ENCODE peak calls at places on chromosomes 1 and 21, in seven cellular contexts. One of them, this sample, is unnamed.

GRCh38 chr21:31354604-31355443 is 10.8 kb upstream of the TIAM1 start:
- DNase-seq in astrocyte of the spinal cord: peak
- DNase-seq in fibroblast of lung: peak
- DNase-seq in NCI-H1417: no peak
- DNase-seq in activated effector memory CD4-positive, alpha-beta T cell treated with Interleukin-2 at 50 U/mL for 16 hours: peak
- DNase-seq in NCI-H510A: no peak
- DNase-seq in aorta: no peak
- DNase-seq in this sample: no peak

GRCh38 chr1:66243548-66244130 is 290.3 kb upstream of the SGIP1 start:
- DNase-seq in activated effector memory CD4-positive, alpha-beta T cell treated with Interleukin-2 at 50 U/mL for 16 hours: no peak
- DNase-seq in NCI-H510A: no peak
- DNase-seq in fibroblast of lung: peak
- DNase-seq in aorta: no peak
- DNase-seq in astrocyte of the spinal cord: no peak
- DNase-seq in NCI-H1417: no peak
- DNase-seq in this sample: no peak

GRCh38 chr1:205477121-205477758 is 21.4 kb upstream of the BLACAT1 start:
- DNase-seq in NCI-H510A: no peak
- DNase-seq in astrocyte of the spinal cord: no peak
- DNase-seq in activated effector memory CD4-positive, alpha-beta T cell treated with Interleukin-2 at 50 U/mL for 16 hours: no peak
- DNase-seq in NCI-H1417: no peak
- DNase-seq in aorta: no peak
- DNase-seq in fibroblast of lung: no peak
- DNase-seq in this sample: no peak

GRCh38 chr21:40768056-40768455 is 78.9 kb downstream of the DSCAM start:
- DNase-seq in activated effector memory CD4-positive, alpha-beta T cell treated with Interleukin-2 at 50 U/mL for 16 hours: no peak
- DNase-seq in fibroblast of lung: no peak
- DNase-seq in aorta: no peak
- DNase-seq in astrocyte of the spinal cord: no peak
- DNase-seq in NCI-H510A: no peak
- DNase-seq in NCI-H1417: no peak
- DNase-seq in this sample: no peak

GRCh38 chr1:37978541-37978940 is 11.3 kb downstream of the SF3A3 start:
- DNase-seq in aorta: no peak
- DNase-seq in activated effector memory CD4-positive, alpha-beta T cell treated with Interleukin-2 at 50 U/mL for 16 hours: no peak
- DNase-seq in astrocyte of the spinal cord: no peak
- DNase-seq in NCI-H510A: no peak
- DNase-seq in fibroblast of lung: no peak
- DNase-seq in NCI-H1417: no peak
- DNase-seq in this sample: no peak

GRCh38 chr1:222546548-222547259 is 1.2 kb downstream of the HHIPL2 start:
- DNase-seq in aorta: peak
- DNase-seq in NCI-H1417: peak
- DNase-seq in fibroblast of lung: peak
- DNase-seq in activated effector memory CD4-positive, alpha-beta T cell treated with Interleukin-2 at 50 U/mL for 16 hours: no peak
- DNase-seq in NCI-H510A: no peak
- DNase-seq in astrocyte of the spinal cord: peak
- DNase-seq in this sample: peak

GRCh38 chr1:53633073-53633704 is 105.8 kb downstream of the GLIS1 start:
- DNase-seq in astrocyte of the spinal cord: no peak
- DNase-seq in fibroblast of lung: no peak
- DNase-seq in activated effector memory CD4-positive, alpha-beta T cell treated with Interleukin-2 at 50 U/mL for 16 hours: no peak
- DNase-seq in NCI-H1417: no peak
- DNase-seq in NCI-H510A: no peak
- DNase-seq in aorta: peak
- DNase-seq in this sample: no peak

GRCh38 chr1:99005142-99005491 is 456 bp upstream of the PLPPR5 start:
- DNase-seq in fibroblast of lung: peak
- DNase-seq in aorta: no peak
- DNase-seq in activated effector memory CD4-positive, alpha-beta T cell treated with Interleukin-2 at 50 U/mL for 16 hours: no peak
- DNase-seq in NCI-H510A: no peak
- DNase-seq in astrocyte of the spinal cord: no peak
- DNase-seq in NCI-H1417: no peak
- DNase-seq in this sample: no peak

GRCh38 chr1:197029749-197030148 is 37.3 kb downstream of the F13B start:
- DNase-seq in activated effector memory CD4-positive, alpha-beta T cell treated with Interleukin-2 at 50 U/mL for 16 hours: no peak
- DNase-seq in NCI-H510A: no peak
- DNase-seq in NCI-H1417: no peak
- DNase-seq in aorta: no peak
- DNase-seq in fibroblast of lung: no peak
- DNase-seq in astrocyte of the spinal cord: no peak
- DNase-seq in this sample: no peak

GRCh38 chr1:183244466-183244865 is 58.4 kb downstream of the LAMC2 start:
- DNase-seq in astrocyte of the spinal cord: no peak
- DNase-seq in NCI-H1417: no peak
- DNase-seq in fibroblast of lung: no peak
- DNase-seq in aorta: peak
- DNase-seq in activated effector memory CD4-positive, alpha-beta T cell treated with Interleukin-2 at 50 U/mL for 16 hours: no peak
- DNase-seq in NCI-H510A: no peak
- DNase-seq in this sample: no peak

GRCh38 chr1:201229771-201230635 is 39.4 kb downstream of the IGFN1 start:
- DNase-seq in NCI-H510A: no peak
- DNase-seq in fibroblast of lung: peak
- DNase-seq in astrocyte of the spinal cord: peak
- DNase-seq in aorta: no peak
- DNase-seq in NCI-H1417: no peak
- DNase-seq in activated effector memory CD4-positive, alpha-beta T cell treated with Interleukin-2 at 50 U/mL for 16 hours: no peak
- DNase-seq in this sample: no peak

GRCh38 chr21:44443891-44444285 is 11.4 kb upstream of the LRRC3 start:
- DNase-seq in astrocyte of the spinal cord: no peak
- DNase-seq in NCI-H510A: no peak
- DNase-seq in activated effector memory CD4-positive, alpha-beta T cell treated with Interleukin-2 at 50 U/mL for 16 hours: no peak
- DNase-seq in NCI-H1417: no peak
- DNase-seq in aorta: peak
- DNase-seq in fibroblast of lung: no peak
- DNase-seq in this sample: no peak

GRCh38 chr1:201015551-201016091 is 7.9 kb downstream of the KIF21B start:
- DNase-seq in activated effector memory CD4-positive, alpha-beta T cell treated with Interleukin-2 at 50 U/mL for 16 hours: no peak
- DNase-seq in fibroblast of lung: peak
- DNase-seq in NCI-H1417: no peak
- DNase-seq in aorta: no peak
- DNase-seq in NCI-H510A: no peak
- DNase-seq in astrocyte of the spinal cord: no peak
- DNase-seq in this sample: no peak

GRCh38 chr1:55823521-55824296 is 608.5 kb upstream of the USP24 start:
- DNase-seq in fibroblast of lung: peak
- DNase-seq in NCI-H1417: no peak
- DNase-seq in activated effector memory CD4-positive, alpha-beta T cell treated with Interleukin-2 at 50 U/mL for 16 hours: no peak
- DNase-seq in astrocyte of the spinal cord: peak
- DNase-seq in NCI-H510A: no peak
- DNase-seq in aorta: no peak
- DNase-seq in this sample: no peak

GRCh38 chr1:207186503-207186902 is 82.5 kb downstream of the C4BPA start:
- DNase-seq in activated effector memory CD4-positive, alpha-beta T cell treated with Interleukin-2 at 50 U/mL for 16 hours: no peak
- DNase-seq in NCI-H510A: no peak
- DNase-seq in astrocyte of the spinal cord: peak
- DNase-seq in fibroblast of lung: peak
- DNase-seq in aorta: no peak
- DNase-seq in NCI-H1417: no peak
- DNase-seq in this sample: no peak

GRCh38 chr1:101567582-101568189 is 330.9 kb downstream of the S1PR1 start:
- DNase-seq in NCI-H1417: peak
- DNase-seq in aorta: no peak
- DNase-seq in activated effector memory CD4-positive, alpha-beta T cell treated with Interleukin-2 at 50 U/mL for 16 hours: peak
- DNase-seq in fibroblast of lung: peak
- DNase-seq in NCI-H510A: no peak
- DNase-seq in astrocyte of the spinal cord: peak
- DNase-seq in this sample: peak

GRCh38 chr1:62437273-62437945 is 560 bp downstream of the USP1 start:
- DNase-seq in fibroblast of lung: peak
- DNase-seq in aorta: no peak
- DNase-seq in NCI-H510A: no peak
- DNase-seq in activated effector memory CD4-positive, alpha-beta T cell treated with Interleukin-2 at 50 U/mL for 16 hours: peak
- DNase-seq in astrocyte of the spinal cord: peak
- DNase-seq in NCI-H1417: no peak
- DNase-seq in this sample: no peak

GRCh38 chr21:45016031-45016430 is 58.3 kb upstream of the ADARB1 start:
- DNase-seq in aorta: no peak
- DNase-seq in NCI-H510A: no peak
- DNase-seq in activated effector memory CD4-positive, alpha-beta T cell treated with Interleukin-2 at 50 U/mL for 16 hours: no peak
- DNase-seq in fibroblast of lung: no peak
- DNase-seq in NCI-H1417: no peak
- DNase-seq in astrocyte of the spinal cord: no peak
- DNase-seq in this sample: no peak

GRCh38 chr1:2101531-2101930 is 51.3 kb downstream of the PRKCZ start:
- DNase-seq in NCI-H1417: no peak
- DNase-seq in astrocyte of the spinal cord: no peak
- DNase-seq in NCI-H510A: no peak
- DNase-seq in fibroblast of lung: no peak
- DNase-seq in activated effector memory CD4-positive, alpha-beta T cell treated with Interleukin-2 at 50 U/mL for 16 hours: no peak
- DNase-seq in aorta: peak
- DNase-seq in this sample: no peak

GRCh38 chr21:26005464-26005863 is 165.1 kb downstream of the APP start:
- DNase-seq in aorta: no peak
- DNase-seq in fibroblast of lung: no peak
- DNase-seq in astrocyte of the spinal cord: no peak
- DNase-seq in activated effector memory CD4-positive, alpha-beta T cell treated with Interleukin-2 at 50 U/mL for 16 hours: no peak
- DNase-seq in NCI-H1417: no peak
- DNase-seq in NCI-H510A: no peak
- DNase-seq in this sample: no peak

GRCh38 chr21:24217141-24217540 is 1390.1 kb downstream of the MRPL39 start:
- DNase-seq in NCI-H510A: no peak
- DNase-seq in astrocyte of the spinal cord: no peak
- DNase-seq in fibroblast of lung: peak
- DNase-seq in aorta: no peak
- DNase-seq in activated effector memory CD4-positive, alpha-beta T cell treated with Interleukin-2 at 50 U/mL for 16 hours: no peak
- DNase-seq in NCI-H1417: no peak
- DNase-seq in this sample: no peak

GRCh38 chr1:207933205-207933800 is 22.4 kb upstream of the CD34 start:
- DNase-seq in aorta: no peak
- DNase-seq in fibroblast of lung: no peak
- DNase-seq in activated effector memory CD4-positive, alpha-beta T cell treated with Interleukin-2 at 50 U/mL for 16 hours: no peak
- DNase-seq in NCI-H1417: no peak
- DNase-seq in NCI-H510A: no peak
- DNase-seq in astrocyte of the spinal cord: no peak
- DNase-seq in this sample: no peak

GRCh38 chr21:36247316-36247715 is 72.7 kb upstream of the MORC3 start:
- DNase-seq in astrocyte of the spinal cord: peak
- DNase-seq in activated effector memory CD4-positive, alpha-beta T cell treated with Interleukin-2 at 50 U/mL for 16 hours: no peak
- DNase-seq in fibroblast of lung: peak
- DNase-seq in NCI-H510A: no peak
- DNase-seq in NCI-H1417: no peak
- DNase-seq in aorta: no peak
- DNase-seq in this sample: no peak

GRCh38 chr1:245277276-245277675 is 122.5 kb downstream of the KIF26B start:
- DNase-seq in activated effector memory CD4-positive, alpha-beta T cell treated with Interleukin-2 at 50 U/mL for 16 hours: no peak
- DNase-seq in fibroblast of lung: no peak
- DNase-seq in NCI-H1417: no peak
- DNase-seq in NCI-H510A: no peak
- DNase-seq in astrocyte of the spinal cord: no peak
- DNase-seq in aorta: no peak
- DNase-seq in this sample: no peak

GRCh38 chr1:18546026-18546425 is 65.3 kb downstream of the KLHDC7A start:
- DNase-seq in astrocyte of the spinal cord: no peak
- DNase-seq in fibroblast of lung: no peak
- DNase-seq in NCI-H510A: no peak
- DNase-seq in NCI-H1417: no peak
- DNase-seq in aorta: no peak
- DNase-seq in activated effector memory CD4-positive, alpha-beta T cell treated with Interleukin-2 at 50 U/mL for 16 hours: no peak
- DNase-seq in this sample: no peak

GRCh38 chr1:110601332-110601731 is 4.8 kb downstream of the KCNA2 start:
- DNase-seq in aorta: no peak
- DNase-seq in NCI-H510A: no peak
- DNase-seq in astrocyte of the spinal cord: no peak
- DNase-seq in fibroblast of lung: no peak
- DNase-seq in activated effector memory CD4-positive, alpha-beta T cell treated with Interleukin-2 at 50 U/mL for 16 hours: no peak
- DNase-seq in NCI-H1417: no peak
- DNase-seq in this sample: no peak

GRCh38 chr1:206925116-206925736 is 3.5 kb upstream of the FCMR start:
- DNase-seq in NCI-H1417: no peak
- DNase-seq in activated effector memory CD4-positive, alpha-beta T cell treated with Interleukin-2 at 50 U/mL for 16 hours: no peak
- DNase-seq in aorta: peak
- DNase-seq in astrocyte of the spinal cord: no peak
- DNase-seq in NCI-H510A: no peak
- DNase-seq in fibroblast of lung: no peak
- DNase-seq in this sample: peak

GRCh38 chr1:229714964-229715603 is 89.0 kb downstream of the URB2 start:
- DNase-seq in astrocyte of the spinal cord: no peak
- DNase-seq in fibroblast of lung: no peak
- DNase-seq in aorta: no peak
- DNase-seq in NCI-H1417: no peak
- DNase-seq in activated effector memory CD4-positive, alpha-beta T cell treated with Interleukin-2 at 50 U/mL for 16 hours: peak
- DNase-seq in NCI-H510A: no peak
- DNase-seq in this sample: no peak

GRCh38 chr1:14686701-14687100 is 88.2 kb downstream of the KAZN start:
- DNase-seq in activated effector memory CD4-positive, alpha-beta T cell treated with Interleukin-2 at 50 U/mL for 16 hours: no peak
- DNase-seq in NCI-H1417: no peak
- DNase-seq in astrocyte of the spinal cord: no peak
- DNase-seq in NCI-H510A: no peak
- DNase-seq in aorta: no peak
- DNase-seq in fibroblast of lung: no peak
- DNase-seq in this sample: no peak

GRCh38 chr1:59417406-59417805 is 120.5 kb downstream of the FGGY start:
- DNase-seq in astrocyte of the spinal cord: no peak
- DNase-seq in fibroblast of lung: peak
- DNase-seq in aorta: no peak
- DNase-seq in NCI-H510A: no peak
- DNase-seq in activated effector memory CD4-positive, alpha-beta T cell treated with Interleukin-2 at 50 U/mL for 16 hours: no peak
- DNase-seq in NCI-H1417: no peak
- DNase-seq in this sample: no peak

GRCh38 chr1:158095737-158096335 is 84.9 kb upstream of the CD1D start:
- DNase-seq in activated effector memory CD4-positive, alpha-beta T cell treated with Interleukin-2 at 50 U/mL for 16 hours: no peak
- DNase-seq in NCI-H510A: no peak
- DNase-seq in fibroblast of lung: no peak
- DNase-seq in NCI-H1417: no peak
- DNase-seq in astrocyte of the spinal cord: no peak
- DNase-seq in aorta: no peak
- DNase-seq in this sample: peak